ENCODE peak calls at places on chromosomes 4 and X, in five cellular contexts. P is stimulated activated CD8-positive, alpha-beta memory T cell treated with anti-CD3 and anti-CD28 coated beads, Interleukin-2, amount 100 ng/mL, for 1 hour; K is lower leg skin; E is dermis microvascular lymphatic vessel endothelial cell; J is MCF 10A. W is an unnamed sample.

GRCh38 chr4:3045500-3045850 is 28.9 kb downstream of the HTT-AS start:
- DNase-seq in K (no peak), P (peak; percentile 51), E (no peak), J (no peak), W (no peak)

GRCh38 chrX:154090731-154091130 is 6.8 kb downstream of the MECP2 start:
- DNase-seq in P (no peak), K (no peak), J (no peak), E (no peak), W (no peak)

GRCh38 chr4:98613453-98614075 is 44.8 kb downstream of the TSPAN5 start:
- DNase-seq in E (no peak), K (no peak), J (no peak), P (no peak), W (no peak)

GRCh38 chrX:145821898-145822567 is 4.4 kb downstream of the SLITRK2 start:
- DNase-seq in P (no peak), J (no peak), E (no peak), K (no peak), W (no peak)

GRCh38 chr4:148445071-148445902 is 3.1 kb upstream of the NR3C2 start:
- DNase-seq in P (peak; percentile 61), K (peak; percentile 25), J (no peak), E (no peak), W (peak; percentile 71)

GRCh38 chrX:68749426-68749825 is 79.4 kb upstream of the EFNB1 start:
- DNase-seq in K (no peak), E (no peak), J (no peak), P (no peak), W (no peak)

GRCh38 chrX:55127692-55128091 is 38.9 kb downstream of the PAGE2 start:
- DNase-seq in P (no peak), E (no peak), K (no peak), J (peak; percentile 52), W (no peak)

GRCh38 chr4:118279920-118280432 is 72.8 kb downstream of the PRSS12 start:
- DNase-seq in P (no peak), E (no peak), J (no peak), K (no peak), W (no peak)

GRCh38 chrX:110066488-110067225 is 63.7 kb downstream of the TMEM164 start:
- DNase-seq in K (no peak), P (no peak), E (no peak), J (no peak), W (no peak)

GRCh38 chr4:80070880-80071620 is 2.0 kb downstream of the ANTXR2 start:
- DNase-seq in E (no peak), J (peak; percentile 8), P (no peak), K (no peak), W (peak; percentile 13)

GRCh38 chr4:76979236-76979635 is 29.7 kb downstream of the SEPTIN11 start:
- DNase-seq in J (no peak), K (no peak), E (no peak), P (no peak), W (no peak)

GRCh38 chrX:150731795-150732194 is 38.6 kb downstream of the MTMR1 start:
- DNase-seq in P (no peak), K (peak; percentile 27), E (no peak), J (peak; percentile 93), W (no peak)

GRCh38 chr4:22408474-22408873 is 107.4 kb downstream of the ADGRA3 start:
- DNase-seq in K (no peak), E (no peak), J (no peak), P (no peak), W (no peak)

GRCh38 chr4:40194602-40195161 is 2.1 kb upstream of the RHOH start:
- DNase-seq in K (no peak), E (no peak), J (no peak), P (no peak), W (peak; percentile 17)

GRCh38 chrX:39296472-39296871 is 495.2 kb downstream of the MID1IP1 start:
- DNase-seq in P (no peak), J (no peak), E (no peak), K (no peak), W (no peak)

GRCh38 chrX:21373637-21374162 is 518 bp upstream of the CNKSR2 start:
- DNase-seq in P (no peak), K (no peak), J (no peak), E (no peak), W (no peak)

GRCh38 chr4:6844986-6845385 is 62.5 kb downstream of the KIAA0232 start:
- DNase-seq in J (no peak), P (no peak), E (no peak), K (no peak), W (no peak)

GRCh38 chr4:118968006-118968405 is 79.4 kb downstream of the SYNPO2 start:
- DNase-seq in K (peak; percentile 81), P (no peak), E (no peak), J (peak; percentile 60), W (peak; percentile 38)

GRCh38 chrX:150486011-150486410 is 82.4 kb upstream of the MTM1 start:
- DNase-seq in P (peak; percentile 19), K (no peak), J (peak; percentile 71), E (peak; percentile 33), W (peak; percentile 44)

GRCh38 chr4:176065365-176066249 is at the start of gene WDR17:
- DNase-seq in P (peak; percentile 38), K (peak; percentile 79), J (peak; percentile 73), E (no peak), W (peak; percentile 19)

GRCh38 chr4:123406862-123407261 is 10.3 kb downstream of the SPRY1 start:
- DNase-seq in E (no peak), P (no peak), K (no peak), J (no peak), W (no peak)

GRCh38 chrX:31298881-31299280 is 227.0 kb upstream of the FTHL17 start:
- DNase-seq in J (no peak), P (no peak), E (no peak), K (no peak), W (no peak)

GRCh38 chrX:147637190-147637589 is 274.5 kb upstream of the FMR1 start:
- DNase-seq in J (no peak), P (no peak), K (no peak), E (no peak), W (no peak)

GRCh38 chr4:174207370-174207769 is 76.1 kb downstream of the FBXO8 start:
- DNase-seq in J (no peak), K (no peak), P (no peak), E (no peak), W (no peak)